ENCODE peak calls at places on chromosomes 3 and 15, in eight cellular contexts. One of them, this sample, is unnamed. For H3K4me1, the result is how much of the 10 kb centered on the place peaks cover.

GRCh38 chr3:122151480-122151879 is 32.0 kb upstream of the CASR start:
- DNase-seq in transverse colon: no peak
- DNase-seq in suprapubic skin: no peak
- DNase-seq in GM12878: no peak
- DNase-seq in A549: no peak
- DNase-seq in ovary: no peak
- DNase-seq in tibial nerve: no peak
- DNase-seq in stomach: no peak
- DNase-seq in this sample: no peak

GRCh38 chr3:182789371-182789770 is 3.9 kb upstream of the ATP11B start:
- DNase-seq in transverse colon: no peak
- DNase-seq in suprapubic skin: no peak
- DNase-seq in GM12878: no peak
- DNase-seq in A549: no peak
- DNase-seq in ovary: no peak
- DNase-seq in tibial nerve: no peak
- DNase-seq in stomach: no peak
- DNase-seq in this sample: no peak

GRCh38 chr3:54578417-54578816 is 349.4 kb downstream of the LRTM1 start:
- DNase-seq in transverse colon: no peak
- DNase-seq in suprapubic skin: no peak
- DNase-seq in GM12878: no peak
- DNase-seq in A549: no peak
- DNase-seq in ovary: no peak
- DNase-seq in tibial nerve: no peak
- DNase-seq in stomach: no peak
- DNase-seq in this sample: no peak

GRCh38 chr15:47513496-47513895 is 203.8 kb upstream of the SEMA6D start:
- DNase-seq in transverse colon: no peak
- DNase-seq in suprapubic skin: no peak
- DNase-seq in GM12878: no peak
- DNase-seq in A549: no peak
- DNase-seq in ovary: no peak
- DNase-seq in tibial nerve: no peak
- DNase-seq in stomach: no peak
- DNase-seq in this sample: no peak

GRCh38 chr3:47152578-47152977 is 11.3 kb downstream of the SETD2 start:
- DNase-seq in transverse colon: no peak
- DNase-seq in suprapubic skin: no peak
- DNase-seq in GM12878: no peak
- DNase-seq in A549: no peak
- DNase-seq in ovary: no peak
- DNase-seq in tibial nerve: no peak
- DNase-seq in stomach: no peak
- DNase-seq in this sample: no peak

GRCh38 chr3:143775401-143775970 is 72.8 kb downstream of the SLC9A9 start:
- DNase-seq in transverse colon: no peak
- DNase-seq in suprapubic skin: no peak
- DNase-seq in GM12878: no peak
- DNase-seq in A549: peak
- DNase-seq in ovary: no peak
- DNase-seq in tibial nerve: no peak
- DNase-seq in stomach: no peak
- DNase-seq in this sample: no peak

GRCh38 chr3:73432021-73432722 is 192.6 kb downstream of the PDZRN3 start:
- DNase-seq in transverse colon: no peak
- DNase-seq in suprapubic skin: no peak
- DNase-seq in GM12878: no peak
- DNase-seq in A549: peak
- DNase-seq in ovary: no peak
- DNase-seq in tibial nerve: peak
- DNase-seq in stomach: no peak
- DNase-seq in this sample: no peak

GRCh38 chr15:35439291-35439690 is 106.7 kb downstream of the DPH6 start:
- DNase-seq in transverse colon: no peak
- DNase-seq in suprapubic skin: no peak
- DNase-seq in GM12878: no peak
- DNase-seq in A549: no peak
- DNase-seq in ovary: no peak
- DNase-seq in tibial nerve: no peak
- DNase-seq in stomach: no peak
- DNase-seq in this sample: no peak

GRCh38 chr3:159872374-159873109 is 116.1 kb upstream of the IL12A start:
- DNase-seq in transverse colon: no peak
- DNase-seq in suprapubic skin: no peak
- DNase-seq in GM12878: no peak
- DNase-seq in A549: peak
- DNase-seq in ovary: no peak
- DNase-seq in tibial nerve: no peak
- DNase-seq in stomach: no peak
- DNase-seq in this sample: no peak

GRCh38 chr3:168272343-168272984 is 176.7 kb upstream of the GOLIM4 start:
- DNase-seq in transverse colon: no peak
- DNase-seq in suprapubic skin: no peak
- DNase-seq in GM12878: no peak
- DNase-seq in A549: no peak
- DNase-seq in ovary: no peak
- DNase-seq in tibial nerve: no peak
- DNase-seq in stomach: no peak
- DNase-seq in this sample: no peak

GRCh38 chr15:40217166-40217785 is 21.6 kb upstream of the PAK6 start:
- DNase-seq in transverse colon: peak
- DNase-seq in suprapubic skin: no peak
- DNase-seq in GM12878: peak
- DNase-seq in A549: peak
- DNase-seq in ovary: no peak
- DNase-seq in tibial nerve: peak
- DNase-seq in stomach: peak
- DNase-seq in this sample: no peak

GRCh38 chr3:126704494-126705214 is 614 bp downstream of the CHCHD6 start:
- DNase-seq in transverse colon: no peak
- DNase-seq in suprapubic skin: no peak
- DNase-seq in GM12878: no peak
- DNase-seq in A549: no peak
- DNase-seq in ovary: no peak
- DNase-seq in tibial nerve: no peak
- DNase-seq in stomach: no peak
- DNase-seq in this sample: no peak

GRCh38 chr3:14725015-14725431 is 50.1 kb downstream of the C3orf20 start:
- DNase-seq in transverse colon: peak
- DNase-seq in suprapubic skin: no peak
- DNase-seq in GM12878: no peak
- DNase-seq in A549: peak
- DNase-seq in ovary: no peak
- DNase-seq in tibial nerve: peak
- DNase-seq in stomach: no peak
- DNase-seq in this sample: no peak

GRCh38 chr3:7238565-7239295 is 377.8 kb downstream of the GRM7 start:
- DNase-seq in transverse colon: no peak
- DNase-seq in suprapubic skin: no peak
- DNase-seq in GM12878: no peak
- DNase-seq in A549: no peak
- DNase-seq in ovary: no peak
- DNase-seq in tibial nerve: no peak
- DNase-seq in stomach: no peak
- DNase-seq in this sample: no peak

GRCh38 chr15:58490405-58491150 is 58.8 kb downstream of the LIPC start:
- DNase-seq in transverse colon: no peak
- DNase-seq in suprapubic skin: no peak
- DNase-seq in GM12878: no peak
- DNase-seq in A549: no peak
- DNase-seq in ovary: no peak
- DNase-seq in tibial nerve: no peak
- DNase-seq in stomach: no peak
- DNase-seq in this sample: peak

GRCh38 chr3:130843441-130843840 is 50.4 kb upstream of the ATP2C1 start:
- DNase-seq in transverse colon: no peak
- DNase-seq in suprapubic skin: no peak
- DNase-seq in GM12878: no peak
- DNase-seq in A549: no peak
- DNase-seq in ovary: no peak
- DNase-seq in tibial nerve: no peak
- DNase-seq in stomach: no peak
- DNase-seq in this sample: no peak

GRCh38 chr15:62075595-62076279 is 9.0 kb downstream of the C2CD4A start:
- DNase-seq in transverse colon: peak
- DNase-seq in suprapubic skin: no peak
- DNase-seq in GM12878: no peak
- DNase-seq in A549: no peak
- DNase-seq in ovary: no peak
- DNase-seq in tibial nerve: no peak
- DNase-seq in stomach: peak
- DNase-seq in this sample: no peak

GRCh38 chr15:36807134-36807764 is 227.8 kb downstream of the CDIN1 start:
- DNase-seq in transverse colon: no peak
- DNase-seq in suprapubic skin: no peak
- DNase-seq in GM12878: no peak
- DNase-seq in A549: no peak
- DNase-seq in ovary: no peak
- DNase-seq in tibial nerve: no peak
- DNase-seq in stomach: no peak
- DNase-seq in this sample: no peak
- H3K4me1 ChIP-seq in transverse colon: under half
- H3K4me1 ChIP-seq in suprapubic skin: under half
- H3K4me1 ChIP-seq in GM12878: under half
- H3K4me1 ChIP-seq in A549: under half
- H3K4me1 ChIP-seq in ovary: under half
- H3K4me1 ChIP-seq in tibial nerve: under half
- H3K4me1 ChIP-seq in stomach: under half
- H3K4me1 ChIP-seq in this sample: under half

DNA sequence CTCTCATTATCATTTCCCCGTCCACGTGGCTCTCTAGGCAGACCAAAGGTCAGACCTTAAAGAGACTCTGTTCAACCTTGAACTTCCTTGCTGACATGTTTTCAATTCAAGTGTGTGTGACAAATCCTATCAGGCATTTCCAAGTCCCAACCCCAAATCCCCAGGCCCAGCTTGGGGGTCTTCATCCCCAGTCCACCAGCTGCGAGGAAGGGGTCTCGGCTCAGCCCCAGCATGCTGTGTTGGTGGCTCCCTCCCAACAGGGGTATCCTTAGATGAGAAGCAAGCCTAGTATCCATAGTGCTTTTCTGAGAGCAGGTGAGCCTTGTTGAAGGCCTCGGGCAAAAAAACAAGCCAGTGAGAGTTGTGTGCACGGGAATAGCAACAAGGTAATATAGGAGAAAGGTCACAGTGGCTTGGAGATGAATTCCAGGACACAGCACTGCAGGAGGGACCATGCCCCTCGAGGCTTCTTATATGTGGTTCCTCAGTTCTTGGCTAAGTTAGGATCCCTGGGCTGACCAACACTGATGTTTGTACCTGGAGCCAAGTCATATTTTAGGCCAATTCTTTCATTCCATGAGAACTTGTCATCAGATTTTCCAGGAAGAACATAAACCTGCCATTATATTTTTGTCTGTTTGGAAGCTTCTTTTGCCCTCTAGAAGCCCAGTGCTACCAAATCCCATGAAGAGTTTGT is 130.1 kb downstream of the ASB7 start:
- DNase-seq in transverse colon: no peak
- DNase-seq in suprapubic skin: no peak
- DNase-seq in GM12878: no peak
- DNase-seq in A549: no peak
- DNase-seq in ovary: no peak
- DNase-seq in tibial nerve: no peak
- DNase-seq in stomach: no peak
- DNase-seq in this sample: no peak
- H3K4me3 ChIP-seq in transverse colon: no peak
- H3K4me3 ChIP-seq in suprapubic skin: no peak
- H3K4me3 ChIP-seq in GM12878: no peak
- H3K4me3 ChIP-seq in A549: no peak
- H3K4me3 ChIP-seq in ovary: no peak
- H3K4me3 ChIP-seq in tibial nerve: no peak
- H3K4me3 ChIP-seq in stomach: no peak
- H3K4me3 ChIP-seq in this sample: no peak

DNA sequence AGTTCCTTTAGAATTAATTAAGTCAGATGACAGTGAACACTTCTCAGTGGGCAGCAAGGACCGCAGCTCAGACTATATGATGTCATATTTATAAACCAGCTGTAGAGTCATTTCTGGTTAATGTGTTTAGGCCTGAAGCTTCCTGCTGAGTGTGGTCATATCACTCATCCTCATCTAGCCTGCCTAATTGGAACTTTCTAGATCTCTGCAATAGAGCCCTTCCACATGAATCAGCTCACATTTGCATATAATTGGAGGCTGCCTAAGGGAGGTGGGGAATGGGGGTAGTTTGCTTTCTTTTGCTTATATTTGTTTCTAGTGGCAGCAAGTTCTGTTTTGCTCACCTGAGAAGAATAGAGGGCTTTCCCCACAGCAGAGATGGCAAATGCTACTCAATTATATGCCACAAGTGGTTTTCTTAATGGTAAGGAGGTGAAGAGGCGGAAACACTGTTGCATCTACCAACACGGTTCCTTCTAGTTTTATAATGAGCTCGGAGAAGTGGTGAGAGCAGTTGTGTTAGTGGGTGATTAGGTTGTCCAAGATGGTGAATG is 148.1 kb downstream of the KLHL25 start:
- DNase-seq in transverse colon: no peak
- DNase-seq in suprapubic skin: no peak
- DNase-seq in GM12878: no peak
- DNase-seq in A549: no peak
- DNase-seq in ovary: no peak
- DNase-seq in tibial nerve: no peak
- DNase-seq in stomach: no peak
- DNase-seq in this sample: no peak
- TF ChIP-seq EP300 in transverse colon: no peak
- TF ChIP-seq EP300 in suprapubic skin: no peak
- TF ChIP-seq EP300 in GM12878: peak
- TF ChIP-seq EP300 in A549: no peak
- TF ChIP-seq EP300 in ovary: no peak
- TF ChIP-seq EP300 in tibial nerve: no peak
- TF ChIP-seq EP300 in stomach: no peak
- TF ChIP-seq EP300 in this sample: no peak

GRCh38 chr3:128807186-128807830 is 72.1 kb upstream of the ACAD9 start:
- DNase-seq in transverse colon: no peak
- DNase-seq in suprapubic skin: no peak
- DNase-seq in GM12878: no peak
- DNase-seq in A549: no peak
- DNase-seq in ovary: no peak
- DNase-seq in tibial nerve: no peak
- DNase-seq in stomach: no peak
- DNase-seq in this sample: no peak

GRCh38 chr3:128804817-128805166 is 74.6 kb upstream of the ACAD9 start:
- DNase-seq in transverse colon: no peak
- DNase-seq in suprapubic skin: no peak
- DNase-seq in GM12878: no peak
- DNase-seq in A549: no peak
- DNase-seq in ovary: no peak
- DNase-seq in tibial nerve: no peak
- DNase-seq in stomach: no peak
- DNase-seq in this sample: no peak

GRCh38 chr3:128804017-128804816 is 75.2 kb upstream of the ACAD9 start:
- DNase-seq in transverse colon: no peak
- DNase-seq in suprapubic skin: no peak
- DNase-seq in GM12878: peak
- DNase-seq in A549: no peak
- DNase-seq in ovary: no peak
- DNase-seq in tibial nerve: no peak
- DNase-seq in stomach: no peak
- DNase-seq in this sample: no peak

GRCh38 chr3:128806588-128806987 is 72.8 kb upstream of the ACAD9 start:
- DNase-seq in transverse colon: no peak
- DNase-seq in suprapubic skin: no peak
- DNase-seq in GM12878: no peak
- DNase-seq in A549: no peak
- DNase-seq in ovary: no peak
- DNase-seq in tibial nerve: no peak
- DNase-seq in stomach: no peak
- DNase-seq in this sample: no peak

GRCh38 chr3:128805771-128806170 is 73.6 kb upstream of the ACAD9 start:
- DNase-seq in transverse colon: no peak
- DNase-seq in suprapubic skin: no peak
- DNase-seq in GM12878: no peak
- DNase-seq in A549: no peak
- DNase-seq in ovary: no peak
- DNase-seq in tibial nerve: no peak
- DNase-seq in stomach: no peak
- DNase-seq in this sample: no peak
- H3K4me1 ChIP-seq in transverse colon: under half
- H3K4me1 ChIP-seq in suprapubic skin: half or more
- H3K4me1 ChIP-seq in GM12878: under half
- H3K4me1 ChIP-seq in A549: under half
- H3K4me1 ChIP-seq in ovary: under half
- H3K4me1 ChIP-seq in tibial nerve: half or more
- H3K4me1 ChIP-seq in stomach: under half
- H3K4me1 ChIP-seq in this sample: under half

This sample was measured in upper lobe of left lung.